ENCODE peak calls at places on chromosomes 13 and 19, in seven cellular contexts. O is upper lobe of left lung; G is ELF-1; R is bronchial epithelial cell; S is stimulated activated CD4-positive, alpha-beta T cell treated with anti-CD3 and anti-CD28 coated beads, Interleukin-2, amount 100 ng/mL, for 48 hours; P is activated T-cell treated with anti-CD3 and anti-CD28 coated beads for 1 hour; N is midbrain. W is an unnamed sample.

GRCh38 chr19:18049390-18049789 is 37.3 kb downstream of the IL12RB1 start:
- DNase-seq in G (no peak), N (peak; percentile 80), R (no peak), S (no peak), P (no peak), O (peak; percentile 87), W (peak; percentile 75)

GRCh38 chr13:27797228-27797624 is 4.9 kb downstream of the GSX1 start:
- DNase-seq in R (peak; percentile 20), N (no peak), O (peak; percentile 48), S (no peak), G (peak; percentile 87), P (no peak), W (peak; percentile 14)

GRCh38 chr19:843180-843835 is 2.5 kb downstream of the PRTN3 start:
- DNase-seq in O (peak; percentile 88), R (no peak), S (no peak), G (peak; percentile 53), N (no peak), P (no peak), W (peak; percentile 44)

GRCh38 chr13:33261426-33262068 is 24.0 kb downstream of the STARD13 start:
- DNase-seq in G (no peak), N (peak; percentile 61), S (no peak), O (no peak), R (no peak), P (no peak), W (no peak)

GRCh38 chr19:56091751-56092546 is 29.1 kb downstream of the ZNF787 start:
- DNase-seq in R (no peak), N (no peak), P (no peak), G (no peak), O (peak; percentile 54), S (no peak), W (no peak)

GRCh38 chr13:80337011-80337688 is 3.8 kb downstream of the SPRY2 start:
- DNase-seq in P (no peak), S (no peak), R (peak; percentile 20), O (peak; percentile 73), G (peak; percentile 41), N (no peak), W (peak; percentile 13)

GRCh38 chr13:104980571-104980970 is 1554.9 kb downstream of the EFNB2 start:
- DNase-seq in R (no peak), S (no peak), O (no peak), G (no peak), N (no peak), P (no peak), W (no peak)

GRCh38 chr13:55199132-55199531 is 1941.6 kb upstream of the PRR20A start:
- DNase-seq in O (no peak), G (peak; percentile 7), P (no peak), S (no peak), R (peak; percentile 0), N (no peak), W (no peak)

GRCh38 chr13:46343279-46343949 is 43.6 kb downstream of the RUBCNL start:
- DNase-seq in N (no peak), S (no peak), O (no peak), P (no peak), R (no peak), G (no peak), W (no peak)

GRCh38 chr19:13995878-13996765 is 10.0 kb downstream of the RFX1 start:
- DNase-seq in G (no peak), P (no peak), R (no peak), S (no peak), N (no peak), O (no peak), W (no peak)

GRCh38 chr13:73421310-73421912 is 362.6 kb downstream of the KLF5 start:
- DNase-seq in R (peak; percentile 100), G (no peak), S (peak; percentile 7), O (no peak), P (no peak), N (no peak), W (peak; percentile 90)

GRCh38 chr19:32339988-32340874 is 5.2 kb upstream of the ZNF507 start:
- DNase-seq in G (peak; percentile 67), O (peak; percentile 51), N (peak; percentile 67), R (peak; percentile 27), S (peak; percentile 13), P (peak; percentile 23), W (peak; percentile 83)

GRCh38 chr19:14375055-14375581 is 6.1 kb upstream of the ADGRE5 start:
- DNase-seq in S (no peak), P (peak; percentile 55), G (no peak), O (peak; percentile 78), R (no peak), N (no peak), W (peak; percentile 73)

GRCh38 chr13:43293986-43294880 is 270.8 kb downstream of the DNAJC15 start:
- DNase-seq in P (no peak), G (no peak), N (no peak), O (no peak), R (no peak), S (no peak), W (no peak)

GRCh38 chr19:4058696-4059492 is 7.8 kb downstream of the ZBTB7A start:
- DNase-seq in R (no peak), G (no peak), O (peak; percentile 86), N (peak; percentile 83), P (no peak), S (no peak), W (no peak)

GRCh38 chr13:92716749-92717148 is 509.9 kb upstream of the GPC6 start:
- DNase-seq in N (no peak), G (no peak), O (no peak), P (no peak), S (no peak), R (peak; percentile 4), W (no peak)

GRCh38 chr13:48731957-48732569 is 78.3 kb downstream of the CYSLTR2 start:
- DNase-seq in P (peak; percentile 49), G (peak; percentile 77), O (peak; percentile 86), R (no peak), S (peak; percentile 63), N (no peak), W (peak; percentile 65)

GRCh38 chr13:36718146-36718545 is 44.3 kb downstream of the SERTM1 start:
- DNase-seq in S (no peak), G (no peak), P (no peak), N (no peak), R (peak; percentile 41), O (no peak), W (no peak)

GRCh38 chr13:42970824-42971669 is 21.0 kb downstream of the EPSTI1 start:
- DNase-seq in G (peak; percentile 44), O (no peak), R (peak; percentile 61), P (peak; percentile 33), N (peak; percentile 36), S (no peak), W (no peak)

GRCh38 chr13:112606125-112607001 is 18.4 kb upstream of the TUBGCP3 start:
- DNase-seq in P (peak; percentile 81), O (peak; percentile 99), G (peak; percentile 95), R (peak; percentile 63), S (peak; percentile 94), N (peak; percentile 91), W (peak; percentile 93)

GRCh38 chr19:3420909-3421619 is 54.7 kb downstream of the NFIC start:
- DNase-seq in N (peak; percentile 63), P (no peak), O (peak; percentile 76), G (no peak), R (no peak), S (no peak), W (no peak)

GRCh38 chr13:77674802-77675201 is 22.7 kb upstream of the SLAIN1 start:
- DNase-seq in O (no peak), P (no peak), G (no peak), S (no peak), N (no peak), R (no peak), W (no peak)

GRCh38 chr19:14700711-14701110 is 10.9 kb downstream of the ZNF333 start:
- DNase-seq in P (no peak), S (no peak), R (no peak), N (no peak), G (no peak), O (no peak), W (no peak)

GRCh38 chr13:21040120-21040834 is 21.1 kb downstream of the LATS2 start:
- DNase-seq in R (no peak), S (no peak), P (no peak), N (no peak), O (no peak), G (no peak), W (no peak)